ENCODE peak calls at places on chromosomes 6 and 20, in five cellular contexts. X is brain microvascular endothelial cell, E is GM13976, F is neural crest cell, B is right lobe of liver. W is an unnamed sample.

GRCh38 chr6:21856844-21857243 is 263.3 kb downstream of the SOX4 start:
- DNase-seq in X (no peak), B (no peak), E (no peak), F (no peak), W (no peak)

GRCh38 chr6:123681957-123682462 is 45.3 kb upstream of the TRDN start:
- DNase-seq in E (no peak), B (no peak), X (no peak), F (no peak), W (no peak)

GRCh38 chr6:109454483-109455160 is 950 bp downstream of the MICAL1 start:
- DNase-seq in F (no peak), B (no peak), E (peak), X (peak), W (no peak)

GRCh38 chr6:28537509-28538140 is 11.9 kb downstream of the GPX5 start:
- DNase-seq in E (no peak), F (no peak), X (peak), B (no peak), W (no peak)

GRCh38 chr20:17580905-17581304 is 11.0 kb downstream of the DSTN start:
- DNase-seq in E (no peak), X (no peak), B (no peak), F (no peak), W (no peak)

GRCh38 chr6:143457563-143458359 is 7.2 kb downstream of the PEX3 start:
- DNase-seq in X (no peak), E (no peak), F (no peak), B (no peak), W (no peak)

GRCh38 chr20:11776687-11777086 is 141.0 kb upstream of the BTBD3 start:
- DNase-seq in B (no peak), X (no peak), F (no peak), E (no peak), W (no peak)

GRCh38 chr6:110876170-110876773 is 1.7 kb downstream of the AMD1 start:
- DNase-seq in F (peak), X (peak), B (peak), E (peak), W (peak)

GRCh38 chr6:38188677-38189335 is 369.3 kb downstream of the ZFAND3 start:
- DNase-seq in F (no peak), X (no peak), B (peak), E (no peak), W (no peak)

GRCh38 chr20:49750611-49751396 is 37.1 kb upstream of the B4GALT5 start:
- DNase-seq in F (no peak), B (no peak), X (no peak), E (peak), W (no peak)

GRCh38 chr6:134493789-134494188 is 175.9 kb upstream of the SGK1 start:
- DNase-seq in F (no peak), B (no peak), X (no peak), E (no peak), W (no peak)

GRCh38 chr6:14727494-14728395 is 518.1 kb upstream of the JARID2 start:
- DNase-seq in B (no peak), F (no peak), X (no peak), E (no peak), W (peak)

GRCh38 chr6:139115980-139116758 is 18.7 kb upstream of the HECA start:
- DNase-seq in E (no peak), X (no peak), F (no peak), B (no peak), W (no peak)

GRCh38 chr6:11050735-11051134 is 6.6 kb upstream of the ELOVL2 start:
- DNase-seq in E (no peak), F (no peak), X (peak), B (no peak), W (no peak)

GRCh38 chr6:168274046-168274952 is 45.3 kb downstream of the DACT2 start:
- DNase-seq in B (peak), E (no peak), F (no peak), X (no peak), W (peak)

GRCh38 chr6:136474241-136474640 is 76.0 kb downstream of the MAP7 start:
- DNase-seq in E (no peak), X (no peak), F (no peak), B (no peak), W (no peak)